ENCODE peak calls at places on chromosomes 3 and 15, in ten cellular contexts. One of them, this sample, is unnamed.
A peak's percentile ranks its signal among the peaks of the same experiment; 100 is the strongest.

GRCh38 chr3:7543294-7543693 is 682.4 kb downstream of the GRM7 start:
- DNase-seq in putamen: no peak
- DNase-seq in NCI-H146: peak; percentile 7
- DNase-seq in activated T-helper 1 cell treated with anti-CD3 and anti-CD28 coated beads, Interleukin-2, amount 50 U/mL, for 16 hours: no peak
- DNase-seq in cardiac fibroblast: no peak
- DNase-seq in SHP77: no peak
- DNase-seq in Calu3: no peak
- DNase-seq in A172: no peak
- DNase-seq in midbrain: no peak
- DNase-seq in fibroblast of villous mesenchyme: no peak
- DNase-seq in this sample: no peak

GRCh38 chr3:149437286-149437685 is 37.2 kb upstream of the TM4SF4 start:
- DNase-seq in putamen: no peak
- DNase-seq in NCI-H146: no peak
- DNase-seq in activated T-helper 1 cell treated with anti-CD3 and anti-CD28 coated beads, Interleukin-2, amount 50 U/mL, for 16 hours: no peak
- DNase-seq in cardiac fibroblast: no peak
- DNase-seq in SHP77: no peak
- DNase-seq in Calu3: no peak
- DNase-seq in A172: no peak
- DNase-seq in midbrain: no peak
- DNase-seq in fibroblast of villous mesenchyme: no peak
- DNase-seq in this sample: no peak

GRCh38 chr3:158991146-158991705 is 189.4 kb downstream of the MFSD1 start:
- DNase-seq in putamen: no peak
- DNase-seq in NCI-H146: peak; percentile 49
- DNase-seq in activated T-helper 1 cell treated with anti-CD3 and anti-CD28 coated beads, Interleukin-2, amount 50 U/mL, for 16 hours: no peak
- DNase-seq in cardiac fibroblast: no peak
- DNase-seq in SHP77: peak; percentile 80
- DNase-seq in Calu3: peak; percentile 92
- DNase-seq in A172: no peak
- DNase-seq in midbrain: no peak
- DNase-seq in fibroblast of villous mesenchyme: no peak
- DNase-seq in this sample: no peak

GRCh38 chr3:16236856-16237393 is 27.8 kb downstream of the DPH3 start:
- DNase-seq in putamen: no peak
- DNase-seq in NCI-H146: no peak
- DNase-seq in activated T-helper 1 cell treated with anti-CD3 and anti-CD28 coated beads, Interleukin-2, amount 50 U/mL, for 16 hours: no peak
- DNase-seq in cardiac fibroblast: no peak
- DNase-seq in SHP77: no peak
- DNase-seq in Calu3: no peak
- DNase-seq in A172: no peak
- DNase-seq in midbrain: no peak
- DNase-seq in fibroblast of villous mesenchyme: no peak
- DNase-seq in this sample: no peak

GRCh38 chr3:150177673-150178378 is 207.1 kb upstream of the PFN2 start:
- DNase-seq in putamen: no peak
- DNase-seq in NCI-H146: no peak
- DNase-seq in activated T-helper 1 cell treated with anti-CD3 and anti-CD28 coated beads, Interleukin-2, amount 50 U/mL, for 16 hours: no peak
- DNase-seq in cardiac fibroblast: peak; percentile 77
- DNase-seq in SHP77: no peak
- DNase-seq in Calu3: no peak
- DNase-seq in A172: peak; percentile 60
- DNase-seq in midbrain: no peak
- DNase-seq in fibroblast of villous mesenchyme: no peak
- DNase-seq in this sample: no peak

GRCh38 chr3:197501879-197502620 is 53.7 kb downstream of the BDH1 start:
- DNase-seq in putamen: peak; percentile 58
- DNase-seq in NCI-H146: peak; percentile 49
- DNase-seq in activated T-helper 1 cell treated with anti-CD3 and anti-CD28 coated beads, Interleukin-2, amount 50 U/mL, for 16 hours: no peak
- DNase-seq in cardiac fibroblast: peak; percentile 87
- DNase-seq in SHP77: peak; percentile 28
- DNase-seq in Calu3: peak; percentile 82
- DNase-seq in A172: peak; percentile 69
- DNase-seq in midbrain: peak; percentile 65
- DNase-seq in fibroblast of villous mesenchyme: peak; percentile 61
- DNase-seq in this sample: no peak

GRCh38 chr3:69122398-69122797 is at the start of gene LMOD3:
- DNase-seq in putamen: no peak
- DNase-seq in NCI-H146: no peak
- DNase-seq in activated T-helper 1 cell treated with anti-CD3 and anti-CD28 coated beads, Interleukin-2, amount 50 U/mL, for 16 hours: no peak
- DNase-seq in cardiac fibroblast: no peak
- DNase-seq in SHP77: peak; percentile 7
- DNase-seq in Calu3: no peak
- DNase-seq in A172: no peak
- DNase-seq in midbrain: no peak
- DNase-seq in fibroblast of villous mesenchyme: no peak
- DNase-seq in this sample: no peak

GRCh38 chr15:97446138-97446537 is 514.4 kb upstream of the ARRDC4 start:
- DNase-seq in putamen: no peak
- DNase-seq in NCI-H146: no peak
- DNase-seq in activated T-helper 1 cell treated with anti-CD3 and anti-CD28 coated beads, Interleukin-2, amount 50 U/mL, for 16 hours: no peak
- DNase-seq in cardiac fibroblast: no peak
- DNase-seq in SHP77: no peak
- DNase-seq in Calu3: no peak
- DNase-seq in A172: no peak
- DNase-seq in midbrain: no peak
- DNase-seq in fibroblast of villous mesenchyme: no peak
- DNase-seq in this sample: no peak

GRCh38 chr15:37824717-37825382 is 109.6 kb upstream of the TMCO5A start:
- DNase-seq in putamen: no peak
- DNase-seq in NCI-H146: no peak
- DNase-seq in activated T-helper 1 cell treated with anti-CD3 and anti-CD28 coated beads, Interleukin-2, amount 50 U/mL, for 16 hours: no peak
- DNase-seq in cardiac fibroblast: peak; percentile 96
- DNase-seq in SHP77: no peak
- DNase-seq in Calu3: peak; percentile 17
- DNase-seq in A172: peak; percentile 88
- DNase-seq in midbrain: no peak
- DNase-seq in fibroblast of villous mesenchyme: peak; percentile 94
- DNase-seq in this sample: no peak

GRCh38 chr3:107676469-107677309 is 153.9 kb downstream of the BBX start:
- DNase-seq in putamen: no peak
- DNase-seq in NCI-H146: peak; percentile 71
- DNase-seq in activated T-helper 1 cell treated with anti-CD3 and anti-CD28 coated beads, Interleukin-2, amount 50 U/mL, for 16 hours: no peak
- DNase-seq in cardiac fibroblast: peak; percentile 56
- DNase-seq in SHP77: peak; percentile 22
- DNase-seq in Calu3: no peak
- DNase-seq in A172: peak; percentile 34
- DNase-seq in midbrain: peak; percentile 47
- DNase-seq in fibroblast of villous mesenchyme: peak; percentile 35
- DNase-seq in this sample: no peak

GRCh38 chr3:74523811-74524210 is 90.6 kb downstream of the CNTN3 start:
- DNase-seq in putamen: no peak
- DNase-seq in NCI-H146: no peak
- DNase-seq in activated T-helper 1 cell treated with anti-CD3 and anti-CD28 coated beads, Interleukin-2, amount 50 U/mL, for 16 hours: no peak
- DNase-seq in cardiac fibroblast: peak; percentile 72
- DNase-seq in SHP77: no peak
- DNase-seq in Calu3: no peak
- DNase-seq in A172: no peak
- DNase-seq in midbrain: no peak
- DNase-seq in fibroblast of villous mesenchyme: no peak
- DNase-seq in this sample: no peak

GRCh38 chr15:85607842-85608241 is 186.9 kb downstream of the KLHL25 start:
- DNase-seq in putamen: no peak
- DNase-seq in NCI-H146: no peak
- DNase-seq in activated T-helper 1 cell treated with anti-CD3 and anti-CD28 coated beads, Interleukin-2, amount 50 U/mL, for 16 hours: no peak
- DNase-seq in cardiac fibroblast: peak; percentile 92
- DNase-seq in SHP77: no peak
- DNase-seq in Calu3: no peak
- DNase-seq in A172: peak; percentile 75
- DNase-seq in midbrain: no peak
- DNase-seq in fibroblast of villous mesenchyme: peak; percentile 81
- DNase-seq in this sample: no peak